ENCODE peak calls at places on chromosomes 2 and 18, in four cellular contexts. One of them, this sample, is unnamed.

GRCh38 chr2:45763256-45763655 is 111.8 kb downstream of the PRKCE start:
- DNase-seq in colonic mucosa: no peak
- DNase-seq in H9: no peak
- DNase-seq in mesothelial cell of epicardium: no peak
- DNase-seq in this sample: no peak

GRCh38 chr2:28009732-28010131 is 119.2 kb downstream of the BABAM2 start:
- DNase-seq in colonic mucosa: no peak
- DNase-seq in H9: no peak
- DNase-seq in mesothelial cell of epicardium: no peak
- DNase-seq in this sample: no peak

GRCh38 chr18:60019463-60019840 is 119.7 kb downstream of the PMAIP1 start:
- DNase-seq in colonic mucosa: no peak
- DNase-seq in mesothelial cell of epicardium: no peak
- DNase-seq in H9: no peak
- DNase-seq in this sample: no peak

GRCh38 chr2:195202163-195202845 is 454.7 kb upstream of the SLC39A10 start:
- DNase-seq in mesothelial cell of epicardium: no peak
- DNase-seq in colonic mucosa: no peak
- DNase-seq in H9: no peak
- DNase-seq in this sample: no peak

GRCh38 chr2:5391361-5391760 is 300.8 kb upstream of the SOX11 start:
- DNase-seq in mesothelial cell of epicardium: peak; percentile 58
- DNase-seq in colonic mucosa: no peak
- DNase-seq in H9: no peak
- DNase-seq in this sample: no peak

GRCh38 chr2:200736646-200737274 is 75.0 kb upstream of the BZW1 start:
- DNase-seq in colonic mucosa: no peak
- DNase-seq in mesothelial cell of epicardium: no peak
- DNase-seq in H9: no peak
- DNase-seq in this sample: no peak

GRCh38 chr2:215540646-215541045 is 104.8 kb upstream of the FN1 start:
- DNase-seq in H9: no peak
- DNase-seq in mesothelial cell of epicardium: no peak
- DNase-seq in colonic mucosa: no peak
- DNase-seq in this sample: no peak

GRCh38 chr2:222043897-222044296 is 254.9 kb downstream of the PAX3 start:
- DNase-seq in H9: no peak
- DNase-seq in mesothelial cell of epicardium: no peak
- DNase-seq in colonic mucosa: no peak
- DNase-seq in this sample: no peak

GRCh38 chr2:226792155-226792871 is 7.3 kb downstream of the IRS1 start:
- DNase-seq in mesothelial cell of epicardium: no peak
- DNase-seq in colonic mucosa: peak; percentile 31
- DNase-seq in H9: no peak
- DNase-seq in this sample: no peak

DNA sequence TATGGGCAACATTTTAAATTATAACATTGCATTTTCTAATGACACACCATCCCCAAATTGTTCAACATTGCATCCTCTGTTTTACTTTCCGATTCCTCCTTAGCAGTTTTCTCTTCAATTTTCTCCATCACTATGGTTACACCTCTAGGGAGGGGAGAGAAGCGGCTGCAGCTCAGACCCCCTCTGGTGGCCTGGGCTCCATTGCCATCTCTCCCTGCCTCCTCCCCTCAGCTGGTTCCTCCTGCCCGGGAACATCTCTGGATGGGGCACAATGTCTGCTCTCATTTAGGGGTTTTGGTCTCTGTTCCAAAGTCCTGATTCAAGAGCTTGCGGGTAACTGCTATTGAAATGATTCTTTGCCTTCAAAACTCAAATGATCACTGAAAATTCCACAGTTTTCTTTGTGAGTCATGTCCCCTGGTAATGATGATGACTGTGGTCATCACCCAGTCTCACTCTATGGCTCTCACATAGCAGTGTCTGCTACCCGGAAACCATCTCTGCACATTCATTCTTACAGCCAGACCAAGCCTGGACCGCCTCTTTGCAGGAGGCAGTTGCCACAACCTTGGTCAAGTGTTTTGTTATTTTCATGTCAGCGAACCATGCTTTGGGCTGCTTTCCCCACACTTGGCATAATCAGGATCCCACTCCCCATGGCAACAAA is 263.9 kb downstream of the ALPK2 start:
- DNase-seq in colonic mucosa: no peak
- DNase-seq in mesothelial cell of epicardium: no peak
- DNase-seq in H9: no peak
- DNase-seq in this sample: no peak
- TF ChIP-seq CTCF in colonic mucosa: no peak
- TF ChIP-seq CTCF in mesothelial cell of epicardium: no peak
- TF ChIP-seq CTCF in H9: peak; percentile 27
- TF ChIP-seq CTCF in this sample: no peak

GRCh38 chr18:62324355-62324828 is 718 bp upstream of the TNFRSF11A start:
- DNase-seq in colonic mucosa: no peak
- DNase-seq in mesothelial cell of epicardium: no peak
- DNase-seq in H9: no peak
- DNase-seq in this sample: no peak

GRCh38 chr18:62326646-62327348 is 1.7 kb downstream of the TNFRSF11A start:
- DNase-seq in mesothelial cell of epicardium: no peak
- DNase-seq in H9: no peak
- DNase-seq in colonic mucosa: no peak
- DNase-seq in this sample: no peak

GRCh38 chr18:62323483-62324354 is 1.4 kb upstream of the TNFRSF11A start:
- DNase-seq in colonic mucosa: no peak
- DNase-seq in H9: no peak
- DNase-seq in mesothelial cell of epicardium: no peak
- DNase-seq in this sample: no peak

GRCh38 chr18:62325806-62326645 is 916 bp downstream of the TNFRSF11A start:
- DNase-seq in H9: no peak
- DNase-seq in mesothelial cell of epicardium: no peak
- DNase-seq in colonic mucosa: no peak
- DNase-seq in this sample: peak; percentile 26

GRCh38 chr18:62324917-62325805 is at the start of gene TNFRSF11A:
- DNase-seq in colonic mucosa: peak; percentile 80
- DNase-seq in H9: peak; percentile 77
- DNase-seq in mesothelial cell of epicardium: no peak
- DNase-seq in this sample: peak; percentile 51
- TF ChIP-seq CTCF in colonic mucosa: no peak
- TF ChIP-seq CTCF in H9: peak; percentile 61
- TF ChIP-seq CTCF in mesothelial cell of epicardium: peak; percentile 15
- TF ChIP-seq CTCF in this sample: peak; percentile 62

GRCh38 chr2:40844353-40845277 is 392.7 kb upstream of the SLC8A1 start:
- DNase-seq in H9: peak; percentile 49
- DNase-seq in colonic mucosa: no peak
- DNase-seq in mesothelial cell of epicardium: no peak
- DNase-seq in this sample: no peak
- TF ChIP-seq CTCF in H9: peak; percentile 65
- TF ChIP-seq CTCF in colonic mucosa: no peak
- TF ChIP-seq CTCF in mesothelial cell of epicardium: no peak
- TF ChIP-seq CTCF in this sample: peak; percentile 8

DNA sequence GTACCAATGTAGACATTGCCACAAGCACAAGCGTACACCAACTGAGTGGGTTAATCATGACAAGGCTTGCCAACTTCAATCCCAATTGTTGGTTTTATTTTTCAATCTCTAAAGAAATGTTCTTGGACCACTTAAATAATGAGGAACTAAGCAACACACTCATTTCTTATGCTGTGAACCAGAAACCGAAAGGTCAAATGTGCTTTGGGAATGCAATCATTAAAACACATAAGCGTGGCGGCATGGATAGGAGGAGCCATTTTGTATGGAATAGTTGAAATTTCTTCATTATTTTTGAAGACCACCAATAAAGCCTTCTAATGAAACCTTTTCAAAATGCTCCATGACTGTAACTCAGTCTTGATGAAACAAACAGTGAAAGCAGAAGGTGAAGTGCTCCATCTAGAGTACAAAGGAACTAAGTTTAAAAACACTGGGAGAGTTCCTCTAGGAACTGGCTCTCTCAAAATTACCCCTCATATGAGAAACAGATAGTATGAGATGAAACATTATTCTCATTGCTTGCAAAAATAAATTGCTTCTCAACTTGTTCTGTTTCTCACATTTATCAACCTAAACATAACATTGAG is 113.2 kb upstream of the CHST9 start:
- DNase-seq in mesothelial cell of epicardium: no peak
- DNase-seq in colonic mucosa: no peak
- DNase-seq in H9: no peak
- DNase-seq in this sample: no peak
- TF ChIP-seq CTCF in mesothelial cell of epicardium: no peak
- TF ChIP-seq CTCF in colonic mucosa: no peak
- TF ChIP-seq CTCF in H9: peak; percentile 76
- TF ChIP-seq CTCF in this sample: peak; percentile 60

GRCh38 chr2:20755132-20755800 is 67.6 kb downstream of the LDAH start:
- DNase-seq in colonic mucosa: no peak
- DNase-seq in mesothelial cell of epicardium: no peak
- DNase-seq in H9: no peak
- DNase-seq in this sample: no peak
- TF ChIP-seq CTCF in colonic mucosa: no peak
- TF ChIP-seq CTCF in mesothelial cell of epicardium: no peak
- TF ChIP-seq CTCF in H9: peak; percentile 23
- TF ChIP-seq CTCF in this sample: peak; percentile 14

GRCh38 chr2:189783927-189784867 is at the start of the genes ORMDL1 and PMS1:
- DNase-seq in colonic mucosa: peak; percentile 96
- DNase-seq in mesothelial cell of epicardium: peak; percentile 98
- DNase-seq in H9: peak; percentile 95
- DNase-seq in this sample: peak; percentile 93
- TF ChIP-seq CTCF in colonic mucosa: no peak
- TF ChIP-seq CTCF in mesothelial cell of epicardium: no peak
- TF ChIP-seq CTCF in H9: no peak
- TF ChIP-seq CTCF in this sample: peak; percentile 13

GRCh38 chr2:186641132-186641806 is 51.4 kb downstream of the ITGAV start:
- DNase-seq in H9: no peak
- DNase-seq in colonic mucosa: no peak
- DNase-seq in mesothelial cell of epicardium: no peak
- DNase-seq in this sample: no peak

GRCh38 chr2:186632417-186632816 is 42.6 kb downstream of the ITGAV start:
- DNase-seq in H9: no peak
- DNase-seq in mesothelial cell of epicardium: no peak
- DNase-seq in colonic mucosa: no peak
- DNase-seq in this sample: no peak

GRCh38 chr2:186641807-186642321 is 52.0 kb upstream of the FAM171B start:
- DNase-seq in colonic mucosa: peak; percentile 25
- DNase-seq in mesothelial cell of epicardium: no peak
- DNase-seq in H9: no peak
- DNase-seq in this sample: no peak

GRCh38 chr2:186639939-186640338 is 50.1 kb downstream of the ITGAV start:
- DNase-seq in mesothelial cell of epicardium: no peak
- DNase-seq in colonic mucosa: no peak
- DNase-seq in H9: no peak
- DNase-seq in this sample: no peak

GRCh38 chr2:186636800-186637795 is 47.2 kb downstream of the ITGAV start:
- DNase-seq in H9: no peak
- DNase-seq in mesothelial cell of epicardium: no peak
- DNase-seq in colonic mucosa: no peak
- DNase-seq in this sample: no peak
- TF ChIP-seq CTCF in H9: no peak
- TF ChIP-seq CTCF in mesothelial cell of epicardium: no peak
- TF ChIP-seq CTCF in colonic mucosa: no peak
- TF ChIP-seq CTCF in this sample: no peak

GRCh38 chr2:217165547-217165946 is 305.7 kb upstream of the TNP1 start:
- DNase-seq in H9: no peak
- DNase-seq in mesothelial cell of epicardium: no peak
- DNase-seq in colonic mucosa: no peak
- DNase-seq in this sample: no peak

GRCh38 chr2:217164008-217164407 is 304.1 kb upstream of the TNP1 start:
- DNase-seq in mesothelial cell of epicardium: no peak
- DNase-seq in colonic mucosa: no peak
- DNase-seq in H9: no peak
- DNase-seq in this sample: no peak

GRCh38 chr2:217167531-217167930 is 307.7 kb upstream of the TNP1 start:
- DNase-seq in mesothelial cell of epicardium: no peak
- DNase-seq in H9: no peak
- DNase-seq in colonic mucosa: no peak
- DNase-seq in this sample: no peak

GRCh38 chr2:217168396-217168795 is 308.5 kb upstream of the TNP1 start:
- DNase-seq in mesothelial cell of epicardium: no peak
- DNase-seq in H9: no peak
- DNase-seq in colonic mucosa: no peak
- DNase-seq in this sample: no peak

GRCh38 chr2:217166241-217166640 is 306.4 kb upstream of the TNP1 start:
- DNase-seq in mesothelial cell of epicardium: no peak
- DNase-seq in H9: no peak
- DNase-seq in colonic mucosa: no peak
- DNase-seq in this sample: no peak
- TF ChIP-seq CTCF in mesothelial cell of epicardium: no peak
- TF ChIP-seq CTCF in H9: peak; percentile 74
- TF ChIP-seq CTCF in colonic mucosa: no peak
- TF ChIP-seq CTCF in this sample: peak; percentile 58

This sample was measured in progenitor cell of endocrine pancreas.